ENCODE peak calls at places on chromosomes 6 and 20, in six cellular contexts. One of them, this sample, is unnamed.

GRCh38 chr6:148611213-148611612 is 135.6 kb upstream of the UST start:
- DNase-seq in cardiac fibroblast: peak
- DNase-seq in colonic mucosa: peak
- DNase-seq in dorsolateral prefrontal cortex: no peak
- DNase-seq in fibroblast of pulmonary artery: peak
- DNase-seq in HepG2: no peak
- DNase-seq in this sample: peak

GRCh38 chr6:155085582-155086253 is 90.6 kb downstream of the TIAM2 start:
- DNase-seq in cardiac fibroblast: no peak
- DNase-seq in colonic mucosa: no peak
- DNase-seq in dorsolateral prefrontal cortex: no peak
- DNase-seq in fibroblast of pulmonary artery: peak
- DNase-seq in HepG2: peak
- DNase-seq in this sample: no peak

GRCh38 chr6:113829702-113830058 is 27.5 kb upstream of the MARCKS start:
- DNase-seq in cardiac fibroblast: peak
- DNase-seq in colonic mucosa: peak
- DNase-seq in dorsolateral prefrontal cortex: no peak
- DNase-seq in fibroblast of pulmonary artery: peak
- DNase-seq in HepG2: no peak
- DNase-seq in this sample: peak

GRCh38 chr6:113833537-113833936 is 23.6 kb upstream of the MARCKS start:
- DNase-seq in cardiac fibroblast: peak
- DNase-seq in colonic mucosa: no peak
- DNase-seq in dorsolateral prefrontal cortex: no peak
- DNase-seq in fibroblast of pulmonary artery: peak
- DNase-seq in HepG2: no peak
- DNase-seq in this sample: peak

GRCh38 chr20:11083841-11084240 is 410.0 kb upstream of the JAG1 start:
- DNase-seq in cardiac fibroblast: no peak
- DNase-seq in colonic mucosa: no peak
- DNase-seq in dorsolateral prefrontal cortex: no peak
- DNase-seq in fibroblast of pulmonary artery: no peak
- DNase-seq in HepG2: no peak
- DNase-seq in this sample: no peak

GRCh38 chr20:18628330-18628941 is 40.6 kb downstream of the DTD1 start:
- DNase-seq in cardiac fibroblast: no peak
- DNase-seq in colonic mucosa: peak
- DNase-seq in dorsolateral prefrontal cortex: peak
- DNase-seq in fibroblast of pulmonary artery: no peak
- DNase-seq in HepG2: peak
- DNase-seq in this sample: no peak

GRCh38 chr6:81401970-81402690 is 350.4 kb downstream of the TENT5A start:
- DNase-seq in cardiac fibroblast: peak
- DNase-seq in colonic mucosa: no peak
- DNase-seq in dorsolateral prefrontal cortex: no peak
- DNase-seq in fibroblast of pulmonary artery: peak
- DNase-seq in HepG2: no peak
- DNase-seq in this sample: peak

GRCh38 chr6:3872370-3872854 is 23.2 kb downstream of the FAM50B start:
- DNase-seq in cardiac fibroblast: no peak
- DNase-seq in colonic mucosa: no peak
- DNase-seq in dorsolateral prefrontal cortex: no peak
- DNase-seq in fibroblast of pulmonary artery: no peak
- DNase-seq in HepG2: peak
- DNase-seq in this sample: no peak

GRCh38 chr6:11367638-11368199 is 135.3 kb upstream of the NEDD9 start:
- DNase-seq in cardiac fibroblast: no peak
- DNase-seq in colonic mucosa: peak
- DNase-seq in dorsolateral prefrontal cortex: no peak
- DNase-seq in fibroblast of pulmonary artery: no peak
- DNase-seq in HepG2: peak
- DNase-seq in this sample: no peak

GRCh38 chr20:4813076-4813838 is 91.5 kb downstream of the PRND start:
- DNase-seq in cardiac fibroblast: peak
- DNase-seq in colonic mucosa: no peak
- DNase-seq in dorsolateral prefrontal cortex: no peak
- DNase-seq in fibroblast of pulmonary artery: peak
- DNase-seq in HepG2: no peak
- DNase-seq in this sample: no peak

GRCh38 chr6:169724554-169725269 is 412 bp upstream of the PHF10 start:
- DNase-seq in cardiac fibroblast: peak
- DNase-seq in colonic mucosa: peak
- DNase-seq in dorsolateral prefrontal cortex: peak
- DNase-seq in fibroblast of pulmonary artery: peak
- DNase-seq in HepG2: peak
- DNase-seq in this sample: peak

GRCh38 chr20:4956200-4956810 is 45.0 kb downstream of the SLC23A2 start:
- DNase-seq in cardiac fibroblast: peak
- DNase-seq in colonic mucosa: no peak
- DNase-seq in dorsolateral prefrontal cortex: no peak
- DNase-seq in fibroblast of pulmonary artery: peak
- DNase-seq in HepG2: peak
- DNase-seq in this sample: peak

GRCh38 chr20:63558804-63559484 is 5.0 kb downstream of the FNDC11 start:
- DNase-seq in cardiac fibroblast: no peak
- DNase-seq in colonic mucosa: peak
- DNase-seq in dorsolateral prefrontal cortex: no peak
- DNase-seq in fibroblast of pulmonary artery: no peak
- DNase-seq in HepG2: no peak
- DNase-seq in this sample: no peak

GRCh38 chr20:49889943-49890650 is 25.2 kb downstream of the SPATA2 start:
- DNase-seq in cardiac fibroblast: no peak
- DNase-seq in colonic mucosa: no peak
- DNase-seq in dorsolateral prefrontal cortex: no peak
- DNase-seq in fibroblast of pulmonary artery: no peak
- DNase-seq in HepG2: no peak
- DNase-seq in this sample: no peak

GRCh38 chr6:76681781-76682180 is 609.3 kb upstream of the IMPG1 start:
- DNase-seq in cardiac fibroblast: peak
- DNase-seq in colonic mucosa: no peak
- DNase-seq in dorsolateral prefrontal cortex: no peak
- DNase-seq in fibroblast of pulmonary artery: peak
- DNase-seq in HepG2: no peak
- DNase-seq in this sample: peak

GRCh38 chr20:9392892-9393857 is 121.2 kb upstream of the LAMP5 start:
- DNase-seq in cardiac fibroblast: peak
- DNase-seq in colonic mucosa: peak
- DNase-seq in dorsolateral prefrontal cortex: peak
- DNase-seq in fibroblast of pulmonary artery: peak
- DNase-seq in HepG2: peak
- DNase-seq in this sample: peak

GRCh38 chr6:52305948-52306767 is 21.6 kb upstream of the MCM3 start:
- DNase-seq in cardiac fibroblast: no peak
- DNase-seq in colonic mucosa: no peak
- DNase-seq in dorsolateral prefrontal cortex: no peak
- DNase-seq in fibroblast of pulmonary artery: no peak
- DNase-seq in HepG2: no peak
- DNase-seq in this sample: no peak

GRCh38 chr20:32429745-32430360 is 71.7 kb downstream of the ASXL1 start:
- DNase-seq in cardiac fibroblast: no peak
- DNase-seq in colonic mucosa: no peak
- DNase-seq in dorsolateral prefrontal cortex: no peak
- DNase-seq in fibroblast of pulmonary artery: no peak
- DNase-seq in HepG2: no peak
- DNase-seq in this sample: no peak

DNA sequence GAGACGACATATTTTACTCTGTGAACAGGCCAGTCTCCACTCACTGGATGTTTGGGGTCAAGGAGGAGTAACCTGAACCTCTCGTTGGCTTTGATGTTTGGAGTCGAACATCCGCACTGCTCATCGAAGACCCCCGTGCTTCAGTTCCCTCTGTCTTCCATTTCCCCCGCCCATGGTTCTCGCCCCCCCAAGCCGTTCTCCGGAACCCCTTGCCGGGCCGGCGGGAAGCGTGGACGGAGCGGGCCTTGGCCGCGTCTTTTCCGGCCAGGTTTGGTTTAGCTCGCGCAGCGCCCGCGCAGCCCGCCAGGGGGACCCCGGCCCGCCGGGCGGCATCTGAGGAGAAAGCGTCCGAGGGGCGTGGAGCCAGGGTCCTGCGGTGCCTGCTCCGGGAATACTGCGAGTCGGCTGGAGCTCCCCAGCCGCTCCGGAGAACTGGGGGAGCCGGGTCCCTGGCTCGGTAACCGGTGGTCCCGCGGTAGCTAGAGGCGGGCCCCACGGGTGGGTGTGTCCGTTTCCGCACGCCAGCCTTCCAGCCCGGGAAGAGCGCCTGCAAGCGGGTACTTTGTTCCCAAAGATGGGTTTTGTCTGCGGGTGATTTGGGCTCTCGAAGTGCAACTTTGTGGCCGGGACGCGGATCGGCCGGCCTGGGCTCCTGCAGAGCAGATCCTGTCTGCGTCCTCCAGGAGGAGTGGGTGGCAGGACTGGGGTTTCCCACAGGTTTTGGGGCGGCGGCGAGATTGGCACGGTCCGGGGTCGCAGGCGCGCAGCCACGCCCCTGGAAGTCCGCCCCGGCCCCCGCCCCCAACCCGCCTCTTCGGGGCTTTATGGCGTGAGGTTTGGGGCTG is 429 bp upstream of the TMEM200A start:
- DNase-seq in cardiac fibroblast: peak
- DNase-seq in colonic mucosa: peak
- DNase-seq in dorsolateral prefrontal cortex: peak
- DNase-seq in fibroblast of pulmonary artery: peak
- DNase-seq in HepG2: peak
- DNase-seq in this sample: peak
- TF ChIP-seq CTCF in cardiac fibroblast: peak
- TF ChIP-seq CTCF in colonic mucosa: peak
- TF ChIP-seq CTCF in dorsolateral prefrontal cortex: peak
- TF ChIP-seq CTCF in fibroblast of pulmonary artery: peak
- TF ChIP-seq CTCF in HepG2: peak
- TF ChIP-seq CTCF in this sample: peak

GRCh38 chr6:44263357-44264100 is 1.8 kb downstream of the NFKBIE start:
- DNase-seq in cardiac fibroblast: peak
- DNase-seq in colonic mucosa: peak
- DNase-seq in dorsolateral prefrontal cortex: no peak
- DNase-seq in fibroblast of pulmonary artery: peak
- DNase-seq in HepG2: no peak
- DNase-seq in this sample: no peak
- H3K4me3 ChIP-seq in cardiac fibroblast: peak
- H3K4me3 ChIP-seq in colonic mucosa: peak
- H3K4me3 ChIP-seq in dorsolateral prefrontal cortex: peak
- H3K4me3 ChIP-seq in fibroblast of pulmonary artery: peak
- H3K4me3 ChIP-seq in HepG2: peak
- H3K4me3 ChIP-seq in this sample: peak

DNA sequence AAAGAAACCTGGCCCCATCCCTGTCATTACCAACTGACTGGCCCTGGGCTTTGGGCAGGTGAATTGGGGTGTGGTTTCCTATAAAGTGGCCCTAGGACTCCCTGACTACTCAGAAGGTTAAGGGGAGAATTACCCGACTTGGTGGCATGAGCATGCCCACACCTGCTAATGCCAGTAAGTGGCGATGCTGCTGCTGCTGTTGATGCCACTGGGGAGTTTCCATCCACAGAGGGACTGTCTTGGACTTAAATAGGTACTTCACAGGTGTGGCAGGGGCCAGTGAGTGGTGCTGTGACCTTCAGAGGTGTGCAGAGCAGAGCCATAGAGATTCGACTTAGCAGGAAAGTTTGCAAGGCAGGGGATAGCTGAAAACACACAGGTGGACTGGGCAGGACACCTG is 32.6 kb upstream of the MDFI start:
- DNase-seq in cardiac fibroblast: no peak
- DNase-seq in colonic mucosa: no peak
- DNase-seq in dorsolateral prefrontal cortex: no peak
- DNase-seq in fibroblast of pulmonary artery: no peak
- DNase-seq in HepG2: no peak
- DNase-seq in this sample: no peak
- TF ChIP-seq CTCF in cardiac fibroblast: no peak
- TF ChIP-seq CTCF in colonic mucosa: no peak
- TF ChIP-seq CTCF in dorsolateral prefrontal cortex: no peak
- TF ChIP-seq CTCF in fibroblast of pulmonary artery: no peak
- TF ChIP-seq CTCF in HepG2: no peak
- TF ChIP-seq CTCF in this sample: no peak

GRCh38 chr6:145735356-145736165 is at the start of gene EPM2A:
- DNase-seq in cardiac fibroblast: peak
- DNase-seq in colonic mucosa: peak
- DNase-seq in dorsolateral prefrontal cortex: peak
- DNase-seq in fibroblast of pulmonary artery: peak
- DNase-seq in HepG2: peak
- DNase-seq in this sample: peak
- H3K4me3 ChIP-seq in cardiac fibroblast: peak
- H3K4me3 ChIP-seq in colonic mucosa: peak
- H3K4me3 ChIP-seq in dorsolateral prefrontal cortex: peak
- H3K4me3 ChIP-seq in fibroblast of pulmonary artery: peak
- H3K4me3 ChIP-seq in HepG2: peak
- H3K4me3 ChIP-seq in this sample: peak

GRCh38 chr6:158775832-158776231 is 43.3 kb downstream of the EZR start:
- DNase-seq in cardiac fibroblast: no peak
- DNase-seq in colonic mucosa: no peak
- DNase-seq in dorsolateral prefrontal cortex: no peak
- DNase-seq in fibroblast of pulmonary artery: no peak
- DNase-seq in HepG2: no peak
- DNase-seq in this sample: no peak

GRCh38 chr6:158777510-158777909 is 41.7 kb downstream of the EZR start:
- DNase-seq in cardiac fibroblast: no peak
- DNase-seq in colonic mucosa: no peak
- DNase-seq in dorsolateral prefrontal cortex: no peak
- DNase-seq in fibroblast of pulmonary artery: no peak
- DNase-seq in HepG2: no peak
- DNase-seq in this sample: no peak

GRCh38 chr6:158776737-158777136 is 42.4 kb downstream of the EZR start:
- DNase-seq in cardiac fibroblast: no peak
- DNase-seq in colonic mucosa: no peak
- DNase-seq in dorsolateral prefrontal cortex: no peak
- DNase-seq in fibroblast of pulmonary artery: no peak
- DNase-seq in HepG2: no peak
- DNase-seq in this sample: no peak

GRCh38 chr6:158780963-158781691 is 38.0 kb downstream of the EZR start:
- DNase-seq in cardiac fibroblast: no peak
- DNase-seq in colonic mucosa: peak
- DNase-seq in dorsolateral prefrontal cortex: no peak
- DNase-seq in fibroblast of pulmonary artery: no peak
- DNase-seq in HepG2: no peak
- DNase-seq in this sample: no peak

DNA sequence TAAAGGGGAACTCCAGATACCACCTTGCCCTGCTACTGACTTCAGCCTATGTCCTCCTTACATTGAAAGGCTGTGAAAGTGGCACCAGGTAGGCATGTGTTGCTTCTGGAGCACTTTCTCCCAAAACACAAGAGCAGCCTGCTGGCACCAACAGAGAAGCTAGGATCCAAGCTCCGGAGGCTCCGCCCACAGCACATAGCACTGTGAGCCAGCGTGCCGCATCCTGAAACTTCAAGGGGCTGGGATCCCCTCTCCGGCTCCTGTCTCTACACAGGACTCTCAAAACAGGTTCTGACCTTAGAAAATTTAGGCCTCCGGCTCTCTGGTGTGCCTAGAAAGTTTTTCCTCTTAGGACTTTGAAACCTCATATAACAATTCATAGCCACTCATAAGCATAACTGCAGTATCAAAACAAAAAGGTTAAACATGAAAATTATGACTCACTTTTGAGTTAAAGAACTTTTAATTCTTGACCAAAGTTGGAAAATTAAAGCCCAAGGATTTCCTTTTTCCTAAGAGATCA is 41.1 kb downstream of the EZR start:
- DNase-seq in cardiac fibroblast: no peak
- DNase-seq in colonic mucosa: no peak
- DNase-seq in dorsolateral prefrontal cortex: no peak
- DNase-seq in fibroblast of pulmonary artery: no peak
- DNase-seq in HepG2: no peak
- DNase-seq in this sample: no peak
- TF ChIP-seq CTCF in cardiac fibroblast: no peak
- TF ChIP-seq CTCF in colonic mucosa: no peak
- TF ChIP-seq CTCF in dorsolateral prefrontal cortex: no peak
- TF ChIP-seq CTCF in fibroblast of pulmonary artery: no peak
- TF ChIP-seq CTCF in HepG2: no peak
- TF ChIP-seq CTCF in this sample: no peak